ENCODE peak calls at places on chromosomes 6 and 20, in five cellular contexts. One of them, this sample, is unnamed.

GRCh38 chr6:138526822-138527235 is 27.5 kb upstream of the NHSL1 start:
- DNase-seq in mesenchymal stem cell: no peak
- DNase-seq in IMR-90: no peak
- DNase-seq in neuronal stem cell: peak
- DNase-seq in H1: no peak
- DNase-seq in this sample: no peak

GRCh38 chr6:83615025-83615999 is 93.6 kb downstream of the SNAP91 start:
- DNase-seq in IMR-90: peak
- DNase-seq in H1: no peak
- DNase-seq in neuronal stem cell: peak
- DNase-seq in mesenchymal stem cell: peak
- DNase-seq in this sample: peak

GRCh38 chr6:159701413-159701999 is 8.5 kb upstream of the SOD2 start:
- DNase-seq in H1: no peak
- DNase-seq in neuronal stem cell: no peak
- DNase-seq in mesenchymal stem cell: peak
- DNase-seq in IMR-90: peak
- DNase-seq in this sample: no peak

GRCh38 chr6:100300221-100300736 is 164.4 kb downstream of the SIM1 start:
- DNase-seq in neuronal stem cell: no peak
- DNase-seq in mesenchymal stem cell: peak
- DNase-seq in IMR-90: peak
- DNase-seq in H1: no peak
- DNase-seq in this sample: peak

GRCh38 chr6:134374486-134374885 is 56.6 kb upstream of the SGK1 start:
- DNase-seq in IMR-90: peak
- DNase-seq in H1: no peak
- DNase-seq in neuronal stem cell: no peak
- DNase-seq in mesenchymal stem cell: peak
- DNase-seq in this sample: no peak

GRCh38 chr20:48698507-48699267 is 129.1 kb downstream of the PREX1 start:
- DNase-seq in H1: no peak
- DNase-seq in neuronal stem cell: no peak
- DNase-seq in IMR-90: no peak
- DNase-seq in mesenchymal stem cell: no peak
- DNase-seq in this sample: peak

GRCh38 chr6:149235130-149235561 is 82.4 kb upstream of the TAB2 start:
- DNase-seq in H1: no peak
- DNase-seq in neuronal stem cell: no peak
- DNase-seq in mesenchymal stem cell: peak
- DNase-seq in IMR-90: peak
- DNase-seq in this sample: no peak

GRCh38 chr6:84492246-84493135 is 265.0 kb upstream of the CEP162 start:
- DNase-seq in IMR-90: no peak
- DNase-seq in H1: no peak
- DNase-seq in mesenchymal stem cell: peak
- DNase-seq in neuronal stem cell: no peak
- DNase-seq in this sample: no peak

GRCh38 chr6:105322499-105323231 is 80.2 kb downstream of the PREP start:
- DNase-seq in mesenchymal stem cell: no peak
- DNase-seq in neuronal stem cell: no peak
- DNase-seq in H1: no peak
- DNase-seq in IMR-90: no peak
- DNase-seq in this sample: no peak

GRCh38 chr6:113584767-113585166 is 272.4 kb upstream of the MARCKS start:
- DNase-seq in mesenchymal stem cell: peak
- DNase-seq in H1: no peak
- DNase-seq in IMR-90: no peak
- DNase-seq in neuronal stem cell: peak
- DNase-seq in this sample: no peak

GRCh38 chr20:4894409-4894808 is 106.9 kb downstream of the SLC23A2 start:
- DNase-seq in mesenchymal stem cell: no peak
- DNase-seq in IMR-90: no peak
- DNase-seq in H1: no peak
- DNase-seq in neuronal stem cell: no peak
- DNase-seq in this sample: no peak

GRCh38 chr6:170224694-170225660 is 65.9 kb downstream of the DLL1 start:
- DNase-seq in IMR-90: peak
- DNase-seq in mesenchymal stem cell: peak
- DNase-seq in H1: peak
- DNase-seq in neuronal stem cell: no peak
- DNase-seq in this sample: peak

GRCh38 chr20:62596486-62596885 is 45.8 kb upstream of the SLCO4A1 start:
- DNase-seq in IMR-90: no peak
- DNase-seq in neuronal stem cell: no peak
- DNase-seq in mesenchymal stem cell: no peak
- DNase-seq in H1: no peak
- DNase-seq in this sample: no peak

GRCh38 chr6:122710908-122711307 is 68.6 kb upstream of the FABP7 start:
- DNase-seq in IMR-90: no peak
- DNase-seq in mesenchymal stem cell: no peak
- DNase-seq in H1: no peak
- DNase-seq in neuronal stem cell: no peak
- DNase-seq in this sample: no peak

GRCh38 chr6:16420715-16421461 is 182.5 kb downstream of the GMPR start:
- DNase-seq in neuronal stem cell: no peak
- DNase-seq in mesenchymal stem cell: peak
- DNase-seq in IMR-90: peak
- DNase-seq in H1: no peak
- DNase-seq in this sample: no peak

GRCh38 chr20:20022498-20022897 is 5.3 kb downstream of the NAA20 start:
- DNase-seq in mesenchymal stem cell: no peak
- DNase-seq in H1: no peak
- DNase-seq in neuronal stem cell: no peak
- DNase-seq in IMR-90: no peak
- DNase-seq in this sample: peak

GRCh38 chr20:20184711-20185110 is 132.4 kb downstream of the CFAP61 start:
- DNase-seq in mesenchymal stem cell: no peak
- DNase-seq in IMR-90: no peak
- DNase-seq in H1: no peak
- DNase-seq in neuronal stem cell: no peak
- DNase-seq in this sample: no peak

DNA sequence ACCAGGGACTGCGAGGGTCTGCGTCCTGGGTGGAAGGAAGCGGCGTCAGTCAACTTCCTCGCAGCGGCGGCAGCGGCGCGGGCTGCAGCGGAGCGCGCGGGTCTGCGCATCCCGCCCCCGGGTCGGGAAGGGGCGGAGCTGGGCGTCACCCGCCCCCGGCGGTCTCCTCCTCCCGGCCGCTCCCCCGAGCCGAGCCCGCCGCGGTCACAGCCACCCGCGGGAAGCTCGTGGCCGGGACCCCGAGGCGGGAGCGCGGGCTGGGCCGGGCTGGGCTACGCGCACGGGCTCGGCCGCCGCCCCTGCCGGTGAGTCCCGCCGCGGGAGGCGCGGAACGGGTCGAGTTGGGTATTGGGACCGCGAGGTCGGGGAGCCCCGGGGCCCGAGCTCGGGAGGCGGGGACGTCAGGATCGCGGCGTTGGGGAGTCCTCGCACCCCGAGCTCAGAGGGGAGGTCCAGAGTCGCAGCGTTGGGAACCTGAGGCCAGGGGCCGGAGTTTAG is at the start of gene PAQR8:
- DNase-seq in H1: peak
- DNase-seq in neuronal stem cell: peak
- DNase-seq in IMR-90: peak
- DNase-seq in mesenchymal stem cell: peak
- DNase-seq in this sample: peak
- H3K18ac ChIP-seq in H1: peak
- H3K18ac ChIP-seq in neuronal stem cell: peak
- H3K18ac ChIP-seq in IMR-90: peak
- H3K18ac ChIP-seq in mesenchymal stem cell: peak
- H3K18ac ChIP-seq in this sample: peak

DNA sequence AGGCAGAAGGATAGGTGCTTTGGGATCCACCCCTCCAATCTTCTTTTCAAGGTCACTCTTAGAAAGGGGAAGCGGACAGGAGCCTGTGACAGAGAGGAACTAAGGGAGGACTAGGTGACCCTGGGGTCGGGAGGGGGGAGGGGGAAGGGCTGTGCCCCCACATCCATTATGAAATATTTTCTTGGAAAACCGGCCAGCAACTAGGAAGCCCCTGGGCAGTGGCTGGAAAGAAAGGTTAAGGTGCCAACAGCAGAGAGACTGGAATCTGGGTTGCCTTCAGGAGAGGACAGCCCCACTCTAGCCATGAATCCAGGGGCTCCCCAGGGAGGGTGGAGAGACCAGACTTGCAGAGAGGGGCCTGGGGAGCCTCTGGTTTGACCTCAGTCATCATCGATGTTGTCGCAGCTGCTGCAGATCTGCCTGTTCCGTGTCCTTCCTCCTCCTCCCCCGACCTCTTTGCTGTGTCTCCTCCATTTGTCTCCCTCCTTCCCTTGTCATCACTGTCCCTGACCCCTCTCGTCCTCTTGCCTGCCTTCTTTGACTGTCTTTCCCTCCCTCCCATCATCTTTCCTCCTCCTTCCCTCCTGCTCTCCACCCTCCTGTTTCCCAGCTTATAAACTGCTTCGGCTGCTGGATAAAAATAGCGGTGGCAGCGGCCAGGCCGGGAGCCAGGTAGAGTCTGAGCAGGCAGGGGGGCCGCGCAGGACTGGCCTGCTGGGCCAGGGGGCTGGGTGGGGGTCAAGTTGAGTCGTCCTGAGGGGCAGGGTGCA is 3.2 kb downstream of the SLC29A1 start:
- DNase-seq in H1: no peak
- DNase-seq in IMR-90: no peak
- DNase-seq in mesenchymal stem cell: no peak
- DNase-seq in neuronal stem cell: no peak
- DNase-seq in this sample: no peak
- H3K18ac ChIP-seq in H1: no peak
- H3K18ac ChIP-seq in IMR-90: no peak
- H3K18ac ChIP-seq in mesenchymal stem cell: no peak
- H3K18ac ChIP-seq in neuronal stem cell: peak
- H3K18ac ChIP-seq in this sample: no peak

DNA sequence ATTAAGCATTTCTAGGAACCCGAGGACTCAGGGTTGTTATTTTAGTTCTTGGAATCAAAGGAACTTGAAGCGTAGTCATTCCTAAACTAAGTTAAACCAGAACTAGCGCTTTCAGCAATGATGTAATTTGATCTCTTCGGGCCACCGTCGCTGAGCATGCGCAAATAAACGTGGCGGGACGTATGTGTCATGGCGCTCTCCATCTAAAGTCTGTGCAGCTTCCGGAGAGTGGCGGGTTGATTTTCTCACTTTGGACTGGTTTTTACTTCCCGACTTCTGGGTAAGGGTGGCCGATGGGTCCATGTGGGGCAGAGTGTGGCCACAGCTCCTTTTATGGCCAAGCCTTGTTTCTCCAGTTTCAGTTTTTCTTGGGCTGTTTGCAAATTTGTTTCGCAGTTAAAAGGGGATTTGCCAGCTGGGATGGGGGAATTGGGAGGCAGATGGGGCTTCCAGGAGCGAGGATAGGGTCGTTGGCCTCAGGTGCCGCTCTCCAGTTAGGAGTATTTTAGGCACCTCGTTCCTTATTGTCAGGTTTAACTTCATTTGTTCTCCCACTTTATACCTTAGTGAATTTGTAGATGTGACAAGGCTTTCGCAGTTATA is at the start of gene CDKAL1:
- DNase-seq in IMR-90: peak
- DNase-seq in mesenchymal stem cell: peak
- DNase-seq in H1: peak
- DNase-seq in neuronal stem cell: peak
- DNase-seq in this sample: peak
- H3K18ac ChIP-seq in IMR-90: peak
- H3K18ac ChIP-seq in mesenchymal stem cell: no peak
- H3K18ac ChIP-seq in H1: peak
- H3K18ac ChIP-seq in neuronal stem cell: peak
- H3K18ac ChIP-seq in this sample: peak

GRCh38 chr6:85641522-85641915 is 1.2 kb downstream of the SYNCRIP start:
- DNase-seq in IMR-90: peak
- DNase-seq in neuronal stem cell: no peak
- DNase-seq in mesenchymal stem cell: peak
- DNase-seq in H1: no peak
- DNase-seq in this sample: no peak
- H3K18ac ChIP-seq in IMR-90: no peak
- H3K18ac ChIP-seq in neuronal stem cell: peak
- H3K18ac ChIP-seq in mesenchymal stem cell: no peak
- H3K18ac ChIP-seq in H1: no peak
- H3K18ac ChIP-seq in this sample: peak

GRCh38 chr6:32086661-32087573 is 22.2 kb downstream of the TNXB start:
- DNase-seq in mesenchymal stem cell: peak
- DNase-seq in H1: peak
- DNase-seq in IMR-90: peak
- DNase-seq in neuronal stem cell: no peak
- DNase-seq in this sample: no peak
- H3K18ac ChIP-seq in mesenchymal stem cell: peak
- H3K18ac ChIP-seq in H1: peak
- H3K18ac ChIP-seq in IMR-90: no peak
- H3K18ac ChIP-seq in neuronal stem cell: peak
- H3K18ac ChIP-seq in this sample: peak

GRCh38 chr6:161414180-161414579 is 140.3 kb upstream of the AGPAT4 start:
- DNase-seq in neuronal stem cell: no peak
- DNase-seq in IMR-90: no peak
- DNase-seq in H1: no peak
- DNase-seq in mesenchymal stem cell: no peak
- DNase-seq in this sample: no peak

GRCh38 chr6:161417712-161418457 is 144.0 kb upstream of the AGPAT4 start:
- DNase-seq in IMR-90: peak
- DNase-seq in H1: no peak
- DNase-seq in mesenchymal stem cell: peak
- DNase-seq in neuronal stem cell: no peak
- DNase-seq in this sample: peak

GRCh38 chr6:161414800-161415199 is 140.9 kb upstream of the AGPAT4 start:
- DNase-seq in neuronal stem cell: no peak
- DNase-seq in IMR-90: no peak
- DNase-seq in mesenchymal stem cell: no peak
- DNase-seq in H1: no peak
- DNase-seq in this sample: no peak

GRCh38 chr6:161413361-161413771 is 139.5 kb upstream of the AGPAT4 start:
- DNase-seq in neuronal stem cell: no peak
- DNase-seq in IMR-90: no peak
- DNase-seq in mesenchymal stem cell: no peak
- DNase-seq in H1: no peak
- DNase-seq in this sample: no peak

DNA sequence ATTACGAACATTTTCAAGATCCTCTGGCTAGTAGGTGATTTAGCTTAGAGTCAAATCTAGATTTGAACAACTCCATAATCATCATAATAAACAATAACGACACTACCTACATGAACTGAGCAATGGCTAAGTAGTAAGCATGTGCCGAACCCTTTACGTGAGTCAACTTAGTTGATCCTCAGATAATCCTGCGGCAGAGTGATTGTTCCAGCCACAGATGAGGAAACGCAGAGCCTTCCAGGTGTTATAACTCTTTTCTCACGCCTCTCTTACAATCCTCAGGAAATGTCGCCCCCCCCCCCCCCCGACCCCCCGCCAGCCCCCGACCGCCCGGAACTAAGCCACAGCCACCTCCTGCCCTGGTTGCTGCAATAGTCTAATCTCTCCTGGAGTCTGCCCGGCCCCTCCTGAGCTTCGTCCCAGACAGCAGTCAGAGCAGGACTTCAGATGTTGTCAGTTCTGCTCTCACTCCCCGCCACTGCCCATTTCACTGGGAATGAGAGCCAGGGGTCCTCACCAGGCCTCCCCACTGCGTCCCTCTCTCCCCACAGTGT is 141.5 kb upstream of the AGPAT4 start:
- DNase-seq in neuronal stem cell: no peak
- DNase-seq in H1: no peak
- DNase-seq in IMR-90: no peak
- DNase-seq in mesenchymal stem cell: no peak
- DNase-seq in this sample: peak
- H3K18ac ChIP-seq in neuronal stem cell: peak
- H3K18ac ChIP-seq in H1: no peak
- H3K18ac ChIP-seq in IMR-90: no peak
- H3K18ac ChIP-seq in mesenchymal stem cell: no peak
- H3K18ac ChIP-seq in this sample: peak

This sample was measured in mesendoderm.